ENCODE peak calls at places on chromosomes 1 and 21, in nine cellular contexts. One of them, this sample, is unnamed.

GRCh38 chr1:200165493-200166220 is 138.1 kb downstream of the NR5A2 start:
- DNase-seq in fibroblast of gingiva: no peak
- DNase-seq in H1: no peak
- DNase-seq in fibroblast of lung: no peak
- DNase-seq in astrocyte of the hippocampus: no peak
- DNase-seq in NCI-H510A: no peak
- DNase-seq in Daoy: no peak
- DNase-seq in activated CD8-positive, alpha-beta memory T cell treated with anti-CD3 and anti-CD28 coated beads, Interleukin-2, amount 50 U/mL, for 4 hours: no peak
- DNase-seq in AG10803: no peak
- DNase-seq in this sample: no peak

GRCh38 chr1:168637350-168637991 is 61.1 kb downstream of the XCL1 start:
- DNase-seq in fibroblast of gingiva: peak; percentile 12
- DNase-seq in H1: no peak
- DNase-seq in fibroblast of lung: peak; percentile 42
- DNase-seq in astrocyte of the hippocampus: no peak
- DNase-seq in NCI-H510A: no peak
- DNase-seq in Daoy: peak; percentile 67
- DNase-seq in activated CD8-positive, alpha-beta memory T cell treated with anti-CD3 and anti-CD28 coated beads, Interleukin-2, amount 50 U/mL, for 4 hours: no peak
- DNase-seq in AG10803: no peak
- DNase-seq in this sample: peak; percentile 28

GRCh38 chr1:20385630-20386029 is 95.0 kb downstream of the VWA5B1 start:
- DNase-seq in fibroblast of gingiva: no peak
- DNase-seq in H1: no peak
- DNase-seq in fibroblast of lung: no peak
- DNase-seq in astrocyte of the hippocampus: peak; percentile 52
- DNase-seq in NCI-H510A: no peak
- DNase-seq in Daoy: no peak
- DNase-seq in activated CD8-positive, alpha-beta memory T cell treated with anti-CD3 and anti-CD28 coated beads, Interleukin-2, amount 50 U/mL, for 4 hours: no peak
- DNase-seq in AG10803: no peak
- DNase-seq in this sample: no peak

GRCh38 chr1:109827466-109827865 is 63.7 kb upstream of the EPS8L3 start:
- DNase-seq in fibroblast of gingiva: peak; percentile 58
- DNase-seq in H1: no peak
- DNase-seq in fibroblast of lung: peak; percentile 38
- DNase-seq in astrocyte of the hippocampus: no peak
- DNase-seq in NCI-H510A: no peak
- DNase-seq in Daoy: peak; percentile 57
- DNase-seq in activated CD8-positive, alpha-beta memory T cell treated with anti-CD3 and anti-CD28 coated beads, Interleukin-2, amount 50 U/mL, for 4 hours: no peak
- DNase-seq in AG10803: peak; percentile 41
- DNase-seq in this sample: no peak

GRCh38 chr1:27868932-27869718 is 3.2 kb upstream of the THEMIS2 start:
- DNase-seq in fibroblast of gingiva: no peak
- DNase-seq in H1: no peak
- DNase-seq in fibroblast of lung: no peak
- DNase-seq in astrocyte of the hippocampus: no peak
- DNase-seq in NCI-H510A: no peak
- DNase-seq in Daoy: no peak
- DNase-seq in activated CD8-positive, alpha-beta memory T cell treated with anti-CD3 and anti-CD28 coated beads, Interleukin-2, amount 50 U/mL, for 4 hours: peak; percentile 45
- DNase-seq in AG10803: no peak
- DNase-seq in this sample: peak; percentile 33

GRCh38 chr1:186374313-186375151 is 521 bp downstream of the TPR start:
- DNase-seq in fibroblast of gingiva: peak; percentile 19
- DNase-seq in H1: no peak
- DNase-seq in fibroblast of lung: peak; percentile 42
- DNase-seq in astrocyte of the hippocampus: no peak
- DNase-seq in NCI-H510A: peak; percentile 55
- DNase-seq in Daoy: peak; percentile 7
- DNase-seq in activated CD8-positive, alpha-beta memory T cell treated with anti-CD3 and anti-CD28 coated beads, Interleukin-2, amount 50 U/mL, for 4 hours: no peak
- DNase-seq in AG10803: peak; percentile 37
- DNase-seq in this sample: peak; percentile 63

GRCh38 chr21:14981246-14981645 is 83.6 kb downstream of the NRIP1 start:
- DNase-seq in fibroblast of gingiva: no peak
- DNase-seq in H1: no peak
- DNase-seq in fibroblast of lung: no peak
- DNase-seq in astrocyte of the hippocampus: no peak
- DNase-seq in NCI-H510A: no peak
- DNase-seq in Daoy: no peak
- DNase-seq in activated CD8-positive, alpha-beta memory T cell treated with anti-CD3 and anti-CD28 coated beads, Interleukin-2, amount 50 U/mL, for 4 hours: no peak
- DNase-seq in AG10803: no peak
- DNase-seq in this sample: no peak

GRCh38 chr1:167057297-167057688 is 32.9 kb downstream of the GPA33 start:
- DNase-seq in fibroblast of gingiva: no peak
- DNase-seq in H1: no peak
- DNase-seq in fibroblast of lung: peak; percentile 20
- DNase-seq in astrocyte of the hippocampus: peak; percentile 88
- DNase-seq in NCI-H510A: peak; percentile 39
- DNase-seq in Daoy: peak; percentile 73
- DNase-seq in activated CD8-positive, alpha-beta memory T cell treated with anti-CD3 and anti-CD28 coated beads, Interleukin-2, amount 50 U/mL, for 4 hours: no peak
- DNase-seq in AG10803: peak; percentile 19
- DNase-seq in this sample: no peak

GRCh38 chr1:161088587-161089110 is 709 bp downstream of the NECTIN4 start:
- DNase-seq in fibroblast of gingiva: peak; percentile 12
- DNase-seq in H1: no peak
- DNase-seq in fibroblast of lung: no peak
- DNase-seq in astrocyte of the hippocampus: peak; percentile 27
- DNase-seq in NCI-H510A: no peak
- DNase-seq in Daoy: peak; percentile 38
- DNase-seq in activated CD8-positive, alpha-beta memory T cell treated with anti-CD3 and anti-CD28 coated beads, Interleukin-2, amount 50 U/mL, for 4 hours: no peak
- DNase-seq in AG10803: peak; percentile 36
- DNase-seq in this sample: no peak

GRCh38 chr1:42966688-42967609 is 8.3 kb upstream of the SLC2A1 start:
- DNase-seq in fibroblast of gingiva: peak; percentile 53
- DNase-seq in H1: peak; percentile 63
- DNase-seq in fibroblast of lung: peak; percentile 83
- DNase-seq in astrocyte of the hippocampus: peak; percentile 96
- DNase-seq in NCI-H510A: peak; percentile 99
- DNase-seq in Daoy: peak; percentile 97
- DNase-seq in activated CD8-positive, alpha-beta memory T cell treated with anti-CD3 and anti-CD28 coated beads, Interleukin-2, amount 50 U/mL, for 4 hours: no peak
- DNase-seq in AG10803: peak; percentile 93
- DNase-seq in this sample: peak; percentile 45

GRCh38 chr1:26153966-26154572 is 4.8 kb upstream of the FAM110D start:
- DNase-seq in fibroblast of gingiva: no peak
- DNase-seq in H1: no peak
- DNase-seq in fibroblast of lung: peak; percentile 24
- DNase-seq in astrocyte of the hippocampus: no peak
- DNase-seq in NCI-H510A: no peak
- DNase-seq in Daoy: no peak
- DNase-seq in activated CD8-positive, alpha-beta memory T cell treated with anti-CD3 and anti-CD28 coated beads, Interleukin-2, amount 50 U/mL, for 4 hours: no peak
- DNase-seq in AG10803: no peak
- DNase-seq in this sample: no peak

GRCh38 chr1:48107516-48107915 is 110.3 kb upstream of the TRABD2B start:
- DNase-seq in fibroblast of gingiva: no peak
- DNase-seq in H1: no peak
- DNase-seq in fibroblast of lung: no peak
- DNase-seq in astrocyte of the hippocampus: no peak
- DNase-seq in NCI-H510A: no peak
- DNase-seq in Daoy: no peak
- DNase-seq in activated CD8-positive, alpha-beta memory T cell treated with anti-CD3 and anti-CD28 coated beads, Interleukin-2, amount 50 U/mL, for 4 hours: no peak
- DNase-seq in AG10803: no peak
- DNase-seq in this sample: no peak

GRCh38 chr1:76291737-76292136 is 217.2 kb downstream of the ST6GALNAC3 start:
- DNase-seq in fibroblast of gingiva: no peak
- DNase-seq in H1: no peak
- DNase-seq in fibroblast of lung: no peak
- DNase-seq in astrocyte of the hippocampus: no peak
- DNase-seq in NCI-H510A: no peak
- DNase-seq in Daoy: no peak
- DNase-seq in activated CD8-positive, alpha-beta memory T cell treated with anti-CD3 and anti-CD28 coated beads, Interleukin-2, amount 50 U/mL, for 4 hours: no peak
- DNase-seq in AG10803: no peak
- DNase-seq in this sample: no peak

GRCh38 chr1:11562664-11563063 is 83.7 kb downstream of the DISP3 start:
- DNase-seq in fibroblast of gingiva: no peak
- DNase-seq in H1: no peak
- DNase-seq in fibroblast of lung: no peak
- DNase-seq in astrocyte of the hippocampus: no peak
- DNase-seq in NCI-H510A: no peak
- DNase-seq in Daoy: no peak
- DNase-seq in activated CD8-positive, alpha-beta memory T cell treated with anti-CD3 and anti-CD28 coated beads, Interleukin-2, amount 50 U/mL, for 4 hours: no peak
- DNase-seq in AG10803: no peak
- DNase-seq in this sample: no peak

GRCh38 chr1:34165422-34165921 is 442 bp upstream of the CSMD2 start:
- DNase-seq in fibroblast of gingiva: no peak
- DNase-seq in H1: peak; percentile 59
- DNase-seq in fibroblast of lung: no peak
- DNase-seq in astrocyte of the hippocampus: peak; percentile 38
- DNase-seq in NCI-H510A: peak; percentile 27
- DNase-seq in Daoy: peak; percentile 13
- DNase-seq in activated CD8-positive, alpha-beta memory T cell treated with anti-CD3 and anti-CD28 coated beads, Interleukin-2, amount 50 U/mL, for 4 hours: no peak
- DNase-seq in AG10803: peak; percentile 36
- DNase-seq in this sample: no peak

GRCh38 chr1:174322202-174322862 is 125.4 kb upstream of the GPR52 start:
- DNase-seq in fibroblast of gingiva: no peak
- DNase-seq in H1: no peak
- DNase-seq in fibroblast of lung: no peak
- DNase-seq in astrocyte of the hippocampus: no peak
- DNase-seq in NCI-H510A: no peak
- DNase-seq in Daoy: no peak
- DNase-seq in activated CD8-positive, alpha-beta memory T cell treated with anti-CD3 and anti-CD28 coated beads, Interleukin-2, amount 50 U/mL, for 4 hours: no peak
- DNase-seq in AG10803: no peak
- DNase-seq in this sample: no peak

GRCh38 chr21:42317341-42317741 is 2.1 kb upstream of the TFF3 start:
- DNase-seq in fibroblast of gingiva: no peak
- DNase-seq in H1: peak; percentile 41
- DNase-seq in fibroblast of lung: no peak
- DNase-seq in astrocyte of the hippocampus: no peak
- DNase-seq in NCI-H510A: peak; percentile 62
- DNase-seq in Daoy: no peak
- DNase-seq in activated CD8-positive, alpha-beta memory T cell treated with anti-CD3 and anti-CD28 coated beads, Interleukin-2, amount 50 U/mL, for 4 hours: no peak
- DNase-seq in AG10803: no peak
- DNase-seq in this sample: no peak

GRCh38 chr1:208791458-208791857 is 547.3 kb upstream of the PLXNA2 start:
- DNase-seq in fibroblast of gingiva: no peak
- DNase-seq in H1: no peak
- DNase-seq in fibroblast of lung: no peak
- DNase-seq in astrocyte of the hippocampus: peak; percentile 76
- DNase-seq in NCI-H510A: no peak
- DNase-seq in Daoy: no peak
- DNase-seq in activated CD8-positive, alpha-beta memory T cell treated with anti-CD3 and anti-CD28 coated beads, Interleukin-2, amount 50 U/mL, for 4 hours: no peak
- DNase-seq in AG10803: peak; percentile 44
- DNase-seq in this sample: no peak

GRCh38 chr1:8599813-8600212 is 217.6 kb downstream of the RERE start:
- DNase-seq in fibroblast of gingiva: no peak
- DNase-seq in H1: no peak
- DNase-seq in fibroblast of lung: no peak
- DNase-seq in astrocyte of the hippocampus: no peak
- DNase-seq in NCI-H510A: no peak
- DNase-seq in Daoy: no peak
- DNase-seq in activated CD8-positive, alpha-beta memory T cell treated with anti-CD3 and anti-CD28 coated beads, Interleukin-2, amount 50 U/mL, for 4 hours: no peak
- DNase-seq in AG10803: no peak
- DNase-seq in this sample: no peak

GRCh38 chr1:166485620-166486019 is 318.8 kb upstream of the FAM78B start:
- DNase-seq in fibroblast of gingiva: no peak
- DNase-seq in H1: no peak
- DNase-seq in fibroblast of lung: no peak
- DNase-seq in astrocyte of the hippocampus: no peak
- DNase-seq in NCI-H510A: no peak
- DNase-seq in Daoy: peak; percentile 7
- DNase-seq in activated CD8-positive, alpha-beta memory T cell treated with anti-CD3 and anti-CD28 coated beads, Interleukin-2, amount 50 U/mL, for 4 hours: no peak
- DNase-seq in AG10803: no peak
- DNase-seq in this sample: no peak

GRCh38 chr1:115402753-115403184 is 64.7 kb upstream of the NGF start:
- DNase-seq in fibroblast of gingiva: peak; percentile 26
- DNase-seq in H1: no peak
- DNase-seq in fibroblast of lung: no peak
- DNase-seq in astrocyte of the hippocampus: peak; percentile 34
- DNase-seq in NCI-H510A: no peak
- DNase-seq in Daoy: peak; percentile 48
- DNase-seq in activated CD8-positive, alpha-beta memory T cell treated with anti-CD3 and anti-CD28 coated beads, Interleukin-2, amount 50 U/mL, for 4 hours: no peak
- DNase-seq in AG10803: no peak
- DNase-seq in this sample: no peak

GRCh38 chr1:77514871-77515776 is 167.3 kb downstream of the ZZZ3 start:
- DNase-seq in fibroblast of gingiva: peak; percentile 27
- DNase-seq in H1: peak; percentile 57
- DNase-seq in fibroblast of lung: peak; percentile 63
- DNase-seq in astrocyte of the hippocampus: peak; percentile 81
- DNase-seq in NCI-H510A: no peak
- DNase-seq in Daoy: peak; percentile 69
- DNase-seq in activated CD8-positive, alpha-beta memory T cell treated with anti-CD3 and anti-CD28 coated beads, Interleukin-2, amount 50 U/mL, for 4 hours: no peak
- DNase-seq in AG10803: peak; percentile 68
- DNase-seq in this sample: peak; percentile 68

GRCh38 chr1:154193821-154194220 is 1.9 kb upstream of the TPM3 start:
- DNase-seq in fibroblast of gingiva: no peak
- DNase-seq in H1: no peak
- DNase-seq in fibroblast of lung: no peak
- DNase-seq in astrocyte of the hippocampus: no peak
- DNase-seq in NCI-H510A: peak; percentile 87
- DNase-seq in Daoy: peak; percentile 35
- DNase-seq in activated CD8-positive, alpha-beta memory T cell treated with anti-CD3 and anti-CD28 coated beads, Interleukin-2, amount 50 U/mL, for 4 hours: no peak
- DNase-seq in AG10803: peak; percentile 35
- DNase-seq in this sample: no peak

GRCh38 chr1:235473808-235474207 is 30.4 kb downstream of the B3GALNT2 start:
- DNase-seq in fibroblast of gingiva: no peak
- DNase-seq in H1: no peak
- DNase-seq in fibroblast of lung: no peak
- DNase-seq in astrocyte of the hippocampus: no peak
- DNase-seq in NCI-H510A: no peak
- DNase-seq in Daoy: no peak
- DNase-seq in activated CD8-positive, alpha-beta memory T cell treated with anti-CD3 and anti-CD28 coated beads, Interleukin-2, amount 50 U/mL, for 4 hours: no peak
- DNase-seq in AG10803: no peak
- DNase-seq in this sample: no peak

GRCh38 chr1:225880636-225881035 is 1.5 kb downstream of the TMEM63A start:
- DNase-seq in fibroblast of gingiva: no peak
- DNase-seq in H1: no peak
- DNase-seq in fibroblast of lung: no peak
- DNase-seq in astrocyte of the hippocampus: peak; percentile 39
- DNase-seq in NCI-H510A: no peak
- DNase-seq in Daoy: no peak
- DNase-seq in activated CD8-positive, alpha-beta memory T cell treated with anti-CD3 and anti-CD28 coated beads, Interleukin-2, amount 50 U/mL, for 4 hours: no peak
- DNase-seq in AG10803: no peak
- DNase-seq in this sample: no peak

GRCh38 chr1:58412071-58412580 is 134.4 kb downstream of the OMA1 start:
- DNase-seq in fibroblast of gingiva: peak; percentile 5
- DNase-seq in H1: no peak
- DNase-seq in fibroblast of lung: peak; percentile 19
- DNase-seq in astrocyte of the hippocampus: peak; percentile 63
- DNase-seq in NCI-H510A: no peak
- DNase-seq in Daoy: peak; percentile 79
- DNase-seq in activated CD8-positive, alpha-beta memory T cell treated with anti-CD3 and anti-CD28 coated beads, Interleukin-2, amount 50 U/mL, for 4 hours: no peak
- DNase-seq in AG10803: peak; percentile 53
- DNase-seq in this sample: no peak

GRCh38 chr1:94209425-94209824 is 28.0 kb downstream of the ARHGAP29 start:
- DNase-seq in fibroblast of gingiva: peak; percentile 66
- DNase-seq in H1: no peak
- DNase-seq in fibroblast of lung: peak; percentile 53
- DNase-seq in astrocyte of the hippocampus: no peak
- DNase-seq in NCI-H510A: no peak
- DNase-seq in Daoy: no peak
- DNase-seq in activated CD8-positive, alpha-beta memory T cell treated with anti-CD3 and anti-CD28 coated beads, Interleukin-2, amount 50 U/mL, for 4 hours: no peak
- DNase-seq in AG10803: peak; percentile 83
- DNase-seq in this sample: no peak

GRCh38 chr1:184189361-184189760 is 137.8 kb downstream of the TSEN15 start:
- DNase-seq in fibroblast of gingiva: no peak
- DNase-seq in H1: no peak
- DNase-seq in fibroblast of lung: peak; percentile 21
- DNase-seq in astrocyte of the hippocampus: no peak
- DNase-seq in NCI-H510A: no peak
- DNase-seq in Daoy: no peak
- DNase-seq in activated CD8-positive, alpha-beta memory T cell treated with anti-CD3 and anti-CD28 coated beads, Interleukin-2, amount 50 U/mL, for 4 hours: no peak
- DNase-seq in AG10803: peak; percentile 20
- DNase-seq in this sample: peak; percentile 28

GRCh38 chr1:19036049-19036546 is 79.6 kb upstream of the IFFO2 start:
- DNase-seq in fibroblast of gingiva: no peak
- DNase-seq in H1: no peak
- DNase-seq in fibroblast of lung: peak; percentile 7
- DNase-seq in astrocyte of the hippocampus: peak; percentile 47
- DNase-seq in NCI-H510A: no peak
- DNase-seq in Daoy: no peak
- DNase-seq in activated CD8-positive, alpha-beta memory T cell treated with anti-CD3 and anti-CD28 coated beads, Interleukin-2, amount 50 U/mL, for 4 hours: no peak
- DNase-seq in AG10803: no peak
- DNase-seq in this sample: no peak

GRCh38 chr21:39924577-39925308 is 57.5 kb downstream of the PCP4 start:
- DNase-seq in fibroblast of gingiva: no peak
- DNase-seq in H1: peak; percentile 52
- DNase-seq in fibroblast of lung: no peak
- DNase-seq in astrocyte of the hippocampus: no peak
- DNase-seq in NCI-H510A: no peak
- DNase-seq in Daoy: no peak
- DNase-seq in activated CD8-positive, alpha-beta memory T cell treated with anti-CD3 and anti-CD28 coated beads, Interleukin-2, amount 50 U/mL, for 4 hours: no peak
- DNase-seq in AG10803: no peak
- DNase-seq in this sample: no peak

GRCh38 chr1:197304626-197305200 is 36.7 kb downstream of the CRB1 start:
- DNase-seq in fibroblast of gingiva: no peak
- DNase-seq in H1: no peak
- DNase-seq in fibroblast of lung: no peak
- DNase-seq in astrocyte of the hippocampus: peak; percentile 26
- DNase-seq in NCI-H510A: no peak
- DNase-seq in Daoy: no peak
- DNase-seq in activated CD8-positive, alpha-beta memory T cell treated with anti-CD3 and anti-CD28 coated beads, Interleukin-2, amount 50 U/mL, for 4 hours: no peak
- DNase-seq in AG10803: peak; percentile 5
- DNase-seq in this sample: no peak

This sample was measured in endothelial cell of umbilical vein.